ENCODE peak calls at places on chromosomes 1 and 21, in nine cellular contexts. One of them, this sample, is unnamed.

GRCh38 chr1:24944318-24944717 is 14.2 kb upstream of the RUNX3 start:
- DNase-seq in epithelial cell of proximal tubule: no peak
- DNase-seq in HT-29: no peak
- DNase-seq in NCI-H446 treated with DMSO at 0.1 percent for 48 hours: no peak
- DNase-seq in sciatic nerve: no peak
- DNase-seq in NCI-H345: no peak
- DNase-seq in activated CD4-positive, alpha-beta T cell treated with anti-CD3 and anti-CD28 coated beads, Interleukin-2, amount 10 ng/mL, durations not matched to agents 7 days and 5 days: no peak
- DNase-seq in RWPE1: no peak
- DNase-seq in SJSA1: no peak
- DNase-seq in this sample: no peak

GRCh38 chr1:10867138-10867721 is 70.8 kb upstream of the CASZ1 start:
- DNase-seq in epithelial cell of proximal tubule: no peak
- DNase-seq in HT-29: peak
- DNase-seq in NCI-H446 treated with DMSO at 0.1 percent for 48 hours: no peak
- DNase-seq in sciatic nerve: peak
- DNase-seq in NCI-H345: peak
- DNase-seq in activated CD4-positive, alpha-beta T cell treated with anti-CD3 and anti-CD28 coated beads, Interleukin-2, amount 10 ng/mL, durations not matched to agents 7 days and 5 days: peak
- DNase-seq in RWPE1: peak
- DNase-seq in SJSA1: peak
- DNase-seq in this sample: peak

GRCh38 chr1:204296431-204296988 is 63.2 kb downstream of the PLEKHA6 start:
- DNase-seq in epithelial cell of proximal tubule: no peak
- DNase-seq in HT-29: no peak
- DNase-seq in NCI-H446 treated with DMSO at 0.1 percent for 48 hours: no peak
- DNase-seq in sciatic nerve: no peak
- DNase-seq in NCI-H345: no peak
- DNase-seq in activated CD4-positive, alpha-beta T cell treated with anti-CD3 and anti-CD28 coated beads, Interleukin-2, amount 10 ng/mL, durations not matched to agents 7 days and 5 days: no peak
- DNase-seq in RWPE1: no peak
- DNase-seq in SJSA1: no peak
- DNase-seq in this sample: no peak

GRCh38 chr1:226679853-226680516 is 59.1 kb downstream of the ITPKB start:
- DNase-seq in epithelial cell of proximal tubule: no peak
- DNase-seq in HT-29: no peak
- DNase-seq in NCI-H446 treated with DMSO at 0.1 percent for 48 hours: no peak
- DNase-seq in sciatic nerve: peak
- DNase-seq in NCI-H345: no peak
- DNase-seq in activated CD4-positive, alpha-beta T cell treated with anti-CD3 and anti-CD28 coated beads, Interleukin-2, amount 10 ng/mL, durations not matched to agents 7 days and 5 days: peak
- DNase-seq in RWPE1: peak
- DNase-seq in SJSA1: peak
- DNase-seq in this sample: peak

GRCh38 chr1:66930823-66931174 is 6.0 kb downstream of the MIER1 start:
- DNase-seq in epithelial cell of proximal tubule: no peak
- DNase-seq in HT-29: no peak
- DNase-seq in NCI-H446 treated with DMSO at 0.1 percent for 48 hours: no peak
- DNase-seq in sciatic nerve: no peak
- DNase-seq in NCI-H345: no peak
- DNase-seq in activated CD4-positive, alpha-beta T cell treated with anti-CD3 and anti-CD28 coated beads, Interleukin-2, amount 10 ng/mL, durations not matched to agents 7 days and 5 days: no peak
- DNase-seq in RWPE1: no peak
- DNase-seq in SJSA1: no peak
- DNase-seq in this sample: no peak

GRCh38 chr1:87642581-87643129 is 314.0 kb downstream of the LMO4 start:
- DNase-seq in epithelial cell of proximal tubule: no peak
- DNase-seq in HT-29: peak
- DNase-seq in NCI-H446 treated with DMSO at 0.1 percent for 48 hours: peak
- DNase-seq in sciatic nerve: no peak
- DNase-seq in NCI-H345: no peak
- DNase-seq in activated CD4-positive, alpha-beta T cell treated with anti-CD3 and anti-CD28 coated beads, Interleukin-2, amount 10 ng/mL, durations not matched to agents 7 days and 5 days: no peak
- DNase-seq in RWPE1: no peak
- DNase-seq in SJSA1: no peak
- DNase-seq in this sample: no peak

GRCh38 chr1:24865587-24865986 is 64.5 kb downstream of the RUNX3 start:
- DNase-seq in epithelial cell of proximal tubule: no peak
- DNase-seq in HT-29: no peak
- DNase-seq in NCI-H446 treated with DMSO at 0.1 percent for 48 hours: no peak
- DNase-seq in sciatic nerve: no peak
- DNase-seq in NCI-H345: no peak
- DNase-seq in activated CD4-positive, alpha-beta T cell treated with anti-CD3 and anti-CD28 coated beads, Interleukin-2, amount 10 ng/mL, durations not matched to agents 7 days and 5 days: no peak
- DNase-seq in RWPE1: no peak
- DNase-seq in SJSA1: no peak
- DNase-seq in this sample: no peak

GRCh38 chr1:89762431-89762800 is 58.4 kb upstream of the LRRC8D start:
- DNase-seq in epithelial cell of proximal tubule: no peak
- DNase-seq in HT-29: no peak
- DNase-seq in NCI-H446 treated with DMSO at 0.1 percent for 48 hours: no peak
- DNase-seq in sciatic nerve: no peak
- DNase-seq in NCI-H345: peak
- DNase-seq in activated CD4-positive, alpha-beta T cell treated with anti-CD3 and anti-CD28 coated beads, Interleukin-2, amount 10 ng/mL, durations not matched to agents 7 days and 5 days: no peak
- DNase-seq in RWPE1: no peak
- DNase-seq in SJSA1: no peak
- DNase-seq in this sample: no peak

GRCh38 chr1:3795453-3796214 is 664 bp downstream of the LRRC47 start:
- DNase-seq in epithelial cell of proximal tubule: no peak
- DNase-seq in HT-29: no peak
- DNase-seq in NCI-H446 treated with DMSO at 0.1 percent for 48 hours: no peak
- DNase-seq in sciatic nerve: no peak
- DNase-seq in NCI-H345: no peak
- DNase-seq in activated CD4-positive, alpha-beta T cell treated with anti-CD3 and anti-CD28 coated beads, Interleukin-2, amount 10 ng/mL, durations not matched to agents 7 days and 5 days: peak
- DNase-seq in RWPE1: no peak
- DNase-seq in SJSA1: no peak
- DNase-seq in this sample: no peak

GRCh38 chr1:214143015-214143775 is 137.8 kb upstream of the SMYD2 start:
- DNase-seq in epithelial cell of proximal tubule: no peak
- DNase-seq in HT-29: no peak
- DNase-seq in NCI-H446 treated with DMSO at 0.1 percent for 48 hours: no peak
- DNase-seq in sciatic nerve: no peak
- DNase-seq in NCI-H345: no peak
- DNase-seq in activated CD4-positive, alpha-beta T cell treated with anti-CD3 and anti-CD28 coated beads, Interleukin-2, amount 10 ng/mL, durations not matched to agents 7 days and 5 days: no peak
- DNase-seq in RWPE1: no peak
- DNase-seq in SJSA1: no peak
- DNase-seq in this sample: no peak

GRCh38 chr1:51624851-51625250 is 8.0 kb downstream of the OSBPL9 start:
- DNase-seq in epithelial cell of proximal tubule: no peak
- DNase-seq in HT-29: no peak
- DNase-seq in NCI-H446 treated with DMSO at 0.1 percent for 48 hours: no peak
- DNase-seq in sciatic nerve: no peak
- DNase-seq in NCI-H345: no peak
- DNase-seq in activated CD4-positive, alpha-beta T cell treated with anti-CD3 and anti-CD28 coated beads, Interleukin-2, amount 10 ng/mL, durations not matched to agents 7 days and 5 days: no peak
- DNase-seq in RWPE1: no peak
- DNase-seq in SJSA1: no peak
- DNase-seq in this sample: no peak

GRCh38 chr1:22704440-22705067 is 6.1 kb upstream of the EPHB2 start:
- DNase-seq in epithelial cell of proximal tubule: peak
- DNase-seq in HT-29: peak
- DNase-seq in NCI-H446 treated with DMSO at 0.1 percent for 48 hours: peak
- DNase-seq in sciatic nerve: peak
- DNase-seq in NCI-H345: peak
- DNase-seq in activated CD4-positive, alpha-beta T cell treated with anti-CD3 and anti-CD28 coated beads, Interleukin-2, amount 10 ng/mL, durations not matched to agents 7 days and 5 days: peak
- DNase-seq in RWPE1: peak
- DNase-seq in SJSA1: peak
- DNase-seq in this sample: peak

GRCh38 chr1:69707103-69707502 is 139.4 kb downstream of the LRRC7 start:
- DNase-seq in epithelial cell of proximal tubule: no peak
- DNase-seq in HT-29: no peak
- DNase-seq in NCI-H446 treated with DMSO at 0.1 percent for 48 hours: peak
- DNase-seq in sciatic nerve: no peak
- DNase-seq in NCI-H345: no peak
- DNase-seq in activated CD4-positive, alpha-beta T cell treated with anti-CD3 and anti-CD28 coated beads, Interleukin-2, amount 10 ng/mL, durations not matched to agents 7 days and 5 days: no peak
- DNase-seq in RWPE1: no peak
- DNase-seq in SJSA1: no peak
- DNase-seq in this sample: no peak

GRCh38 chr1:31244326-31244725 is 4.6 kb upstream of the NKAIN1 start:
- DNase-seq in epithelial cell of proximal tubule: no peak
- DNase-seq in HT-29: no peak
- DNase-seq in NCI-H446 treated with DMSO at 0.1 percent for 48 hours: no peak
- DNase-seq in sciatic nerve: no peak
- DNase-seq in NCI-H345: no peak
- DNase-seq in activated CD4-positive, alpha-beta T cell treated with anti-CD3 and anti-CD28 coated beads, Interleukin-2, amount 10 ng/mL, durations not matched to agents 7 days and 5 days: no peak
- DNase-seq in RWPE1: no peak
- DNase-seq in SJSA1: no peak
- DNase-seq in this sample: no peak

GRCh38 chr1:160614410-160614809 is 32.4 kb downstream of the SLAMF1 start:
- DNase-seq in epithelial cell of proximal tubule: no peak
- DNase-seq in HT-29: no peak
- DNase-seq in NCI-H446 treated with DMSO at 0.1 percent for 48 hours: no peak
- DNase-seq in sciatic nerve: no peak
- DNase-seq in NCI-H345: no peak
- DNase-seq in activated CD4-positive, alpha-beta T cell treated with anti-CD3 and anti-CD28 coated beads, Interleukin-2, amount 10 ng/mL, durations not matched to agents 7 days and 5 days: no peak
- DNase-seq in RWPE1: no peak
- DNase-seq in SJSA1: no peak
- DNase-seq in this sample: no peak

GRCh38 chr1:157955860-157956259 is 37.6 kb upstream of the KIRREL1 start:
- DNase-seq in epithelial cell of proximal tubule: no peak
- DNase-seq in HT-29: no peak
- DNase-seq in NCI-H446 treated with DMSO at 0.1 percent for 48 hours: no peak
- DNase-seq in sciatic nerve: no peak
- DNase-seq in NCI-H345: no peak
- DNase-seq in activated CD4-positive, alpha-beta T cell treated with anti-CD3 and anti-CD28 coated beads, Interleukin-2, amount 10 ng/mL, durations not matched to agents 7 days and 5 days: no peak
- DNase-seq in RWPE1: no peak
- DNase-seq in SJSA1: no peak
- DNase-seq in this sample: no peak

GRCh38 chr1:113057006-113057405 is 16.0 kb upstream of the LRIG2 start:
- DNase-seq in epithelial cell of proximal tubule: no peak
- DNase-seq in HT-29: no peak
- DNase-seq in NCI-H446 treated with DMSO at 0.1 percent for 48 hours: no peak
- DNase-seq in sciatic nerve: no peak
- DNase-seq in NCI-H345: no peak
- DNase-seq in activated CD4-positive, alpha-beta T cell treated with anti-CD3 and anti-CD28 coated beads, Interleukin-2, amount 10 ng/mL, durations not matched to agents 7 days and 5 days: no peak
- DNase-seq in RWPE1: no peak
- DNase-seq in SJSA1: no peak
- DNase-seq in this sample: no peak

GRCh38 chr1:100134872-100135271 is 1.9 kb downstream of the TRMT13 start:
- DNase-seq in epithelial cell of proximal tubule: no peak
- DNase-seq in HT-29: no peak
- DNase-seq in NCI-H446 treated with DMSO at 0.1 percent for 48 hours: no peak
- DNase-seq in sciatic nerve: no peak
- DNase-seq in NCI-H345: no peak
- DNase-seq in activated CD4-positive, alpha-beta T cell treated with anti-CD3 and anti-CD28 coated beads, Interleukin-2, amount 10 ng/mL, durations not matched to agents 7 days and 5 days: no peak
- DNase-seq in RWPE1: no peak
- DNase-seq in SJSA1: no peak
- DNase-seq in this sample: no peak

GRCh38 chr1:65942476-65942875 is 149.8 kb downstream of the PDE4B start:
- DNase-seq in epithelial cell of proximal tubule: no peak
- DNase-seq in HT-29: no peak
- DNase-seq in NCI-H446 treated with DMSO at 0.1 percent for 48 hours: no peak
- DNase-seq in sciatic nerve: no peak
- DNase-seq in NCI-H345: no peak
- DNase-seq in activated CD4-positive, alpha-beta T cell treated with anti-CD3 and anti-CD28 coated beads, Interleukin-2, amount 10 ng/mL, durations not matched to agents 7 days and 5 days: no peak
- DNase-seq in RWPE1: no peak
- DNase-seq in SJSA1: no peak
- DNase-seq in this sample: no peak

GRCh38 chr21:15060776-15061175 is 4.0 kb downstream of the NRIP1 start:
- DNase-seq in epithelial cell of proximal tubule: no peak
- DNase-seq in HT-29: peak
- DNase-seq in NCI-H446 treated with DMSO at 0.1 percent for 48 hours: no peak
- DNase-seq in sciatic nerve: no peak
- DNase-seq in NCI-H345: no peak
- DNase-seq in activated CD4-positive, alpha-beta T cell treated with anti-CD3 and anti-CD28 coated beads, Interleukin-2, amount 10 ng/mL, durations not matched to agents 7 days and 5 days: no peak
- DNase-seq in RWPE1: no peak
- DNase-seq in SJSA1: peak
- DNase-seq in this sample: no peak

This sample was measured in G401.